ENCODE peak calls at places on chromosomes 3 and 15, in five cellular contexts. Q, G, V, K and W are unnamed samples.

GRCh38 chr3:4708230-4708629 is 215.1 kb downstream of the ITPR1 start:
- DNase-seq in Q (no peak), G (no peak), V (no peak), K (no peak), W (no peak)

GRCh38 chr3:33440328-33440577 is at the start of gene UBP1:
- DNase-seq in Q (no peak), G (no peak), V (no peak), K (no peak), W (no peak)

GRCh38 chr3:85721409-85722145 is 762.8 kb downstream of the CADM2 start:
- DNase-seq in Q (no peak), G (no peak), V (no peak), K (no peak), W (no peak)

GRCh38 chr3:112126501-112126900 is 6.5 kb downstream of the GCSAM start:
- DNase-seq in Q (no peak), G (no peak), V (no peak), K (no peak), W (no peak)

GRCh38 chr3:127734181-127734720 is 61.5 kb downstream of the ABTB1 start:
- DNase-seq in Q (no peak), G (no peak), V (no peak), K (no peak), W (no peak)

GRCh38 chr3:124299831-124300230 is 307.9 kb upstream of the ROPN1 start:
- DNase-seq in Q (no peak), G (no peak), V (no peak), K (no peak), W (no peak)

GRCh38 chr3:135759651-135760050 is 205.9 kb upstream of the PPP2R3A start:
- DNase-seq in Q (no peak), G (no peak), V (no peak), K (no peak), W (no peak)

GRCh38 chr3:62874398-62875102 is 666 bp downstream of the CADPS start:
- DNase-seq in Q (no peak), G (no peak), V (no peak), K (peak; percentile 56), W (no peak)

GRCh38 chr15:91989821-91990220 is 136.3 kb downstream of the SLCO3A1 start:
- DNase-seq in Q (no peak), G (no peak), V (no peak), K (no peak), W (no peak)

GRCh38 chr3:172140499-172141391 is 101.4 kb downstream of the FNDC3B start:
- DNase-seq in Q (no peak), G (no peak), V (no peak), K (no peak), W (peak; percentile 98)

GRCh38 chr15:39095218-39095879 is 485.5 kb upstream of the THBS1 start:
- DNase-seq in Q (no peak), G (no peak), V (no peak), K (no peak), W (no peak)

GRCh38 chr15:72749700-72750099 is 33.9 kb downstream of the ADPGK start:
- DNase-seq in Q (no peak), G (no peak), V (no peak), K (no peak), W (no peak)

GRCh38 chr3:54133196-54133595 is 10.8 kb downstream of the CACNA2D3 start:
- DNase-seq in Q (no peak), G (no peak), V (no peak), K (no peak), W (no peak)

GRCh38 chr3:131223373-131224289 is 157.9 kb upstream of the NUDT16 start:
- DNase-seq in Q (no peak), G (no peak), V (no peak), K (no peak), W (no peak)

GRCh38 chr15:74311734-74312444 is 55.6 kb downstream of the CYP11A1 start:
- DNase-seq in Q (peak; percentile 79), G (peak; percentile 35), V (no peak), K (no peak), W (peak; percentile 34)

GRCh38 chr3:71583569-71584215 is at the start of gene FOXP1:
- DNase-seq in Q (peak; percentile 43), G (peak; percentile 51), V (no peak), K (peak; percentile 82), W (peak; percentile 66)

GRCh38 chr3:99430348-99431134 is 207.9 kb upstream of the COL8A1 start:
- DNase-seq in Q (no peak), G (no peak), V (no peak), K (no peak), W (no peak)

GRCh38 chr3:149771652-149772271 is 19.5 kb upstream of the COMMD2 start:
- DNase-seq in Q (peak; percentile 63), G (peak; percentile 33), V (no peak), K (peak; percentile 79), W (peak; percentile 25)

GRCh38 chr3:196688349-196688748 is 23.7 kb downstream of the CEP19 start:
- DNase-seq in Q (no peak), G (no peak), V (no peak), K (no peak), W (no peak)

GRCh38 chr3:122563717-122564025 is 429 bp downstream of the PARP9 start:
- DNase-seq in Q (no peak), G (no peak), V (no peak), K (no peak), W (no peak)

GRCh38 chr15:51024735-51025453 is 69.8 kb downstream of the TNFAIP8L3 start:
- DNase-seq in Q (no peak), G (no peak), V (no peak), K (no peak), W (no peak)

GRCh38 chr3:180311242-180311641 is 274.5 kb upstream of the PEX5L start:
- DNase-seq in Q (no peak), G (no peak), V (no peak), K (no peak), W (no peak)

GRCh38 chr3:72821170-72821781 is 27.0 kb downstream of the SHQ1 start:
- DNase-seq in Q (no peak), G (no peak), V (no peak), K (no peak), W (no peak)

GRCh38 chr3:76687019-76687418 is 352.9 kb upstream of the ROBO2 start:
- DNase-seq in Q (no peak), G (no peak), V (no peak), K (no peak), W (no peak)

GRCh38 chr15:60840306-60840702 is 361.4 kb upstream of the ICE2 start:
- DNase-seq in Q (no peak), G (no peak), V (no peak), K (no peak), W (no peak)

GRCh38 chr3:110419571-110419970 is 652.0 kb upstream of the NECTIN3 start:
- DNase-seq in Q (no peak), G (no peak), V (no peak), K (no peak), W (no peak)

GRCh38 chr15:64703632-64703959 is 71.8 kb downstream of the RBPMS2 start:
- DNase-seq in Q (no peak), G (no peak), V (no peak), K (no peak), W (no peak)

GRCh38 chr3:136862953-136863352 is 945 bp downstream of the NCK1 start:
- DNase-seq in Q (no peak), G (no peak), V (no peak), K (no peak), W (no peak)

GRCh38 chr3:127013758-127014535 is 31.0 kb downstream of the PLXNA1 start:
- DNase-seq in Q (no peak), G (no peak), V (no peak), K (no peak), W (no peak)

DNA sequence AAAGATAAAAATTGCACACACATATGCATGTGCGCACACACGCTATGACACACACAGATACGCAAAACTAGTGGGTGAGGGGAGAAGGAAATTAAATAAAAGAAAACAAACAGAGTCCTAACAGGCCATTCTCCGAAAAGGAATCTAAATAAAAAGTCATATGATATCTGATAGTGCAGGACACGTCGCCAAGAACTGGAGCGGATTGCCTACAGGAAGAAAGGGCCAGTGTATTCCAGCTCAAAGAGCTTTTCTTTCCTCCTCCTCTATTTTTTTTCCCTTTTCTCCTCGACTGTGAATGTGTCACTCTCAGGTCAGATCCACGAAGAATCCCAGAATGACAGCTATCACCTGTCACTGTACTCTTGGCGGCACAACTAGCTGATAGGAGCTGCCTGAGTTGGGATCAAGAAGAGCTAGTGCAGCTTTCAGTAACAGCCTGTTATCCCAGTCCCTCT is 157.8 kb downstream of the TIGIT start:
- DNase-seq in Q (no peak), G (no peak), V (no peak), K (no peak), W (peak; percentile 3)
- TF ChIP-seq JUND in Q (no peak), G (no peak), V (no peak), K (no peak), W (no peak)

GRCh38 chr15:68303560-68304436 is 26.3 kb downstream of the FEM1B start:
- DNase-seq in Q (no peak), G (no peak), V (no peak), K (peak; percentile 45), W (no peak)

GRCh38 chr15:68303134-68303533 is 25.6 kb downstream of the FEM1B start:
- DNase-seq in Q (no peak), G (no peak), V (no peak), K (no peak), W (no peak)

GRCh38 chr15:68305420-68305871 is 27.9 kb downstream of the FEM1B start:
- DNase-seq in Q (no peak), G (no peak), V (no peak), K (peak; percentile 46), W (no peak)

GRCh38 chr15:68302729-68303128 is 25.2 kb downstream of the FEM1B start:
- DNase-seq in Q (no peak), G (no peak), V (no peak), K (peak; percentile 44), W (no peak)

GRCh38 chr15:68304611-68305337 is 27.2 kb downstream of the FEM1B start:
- DNase-seq in Q (no peak), G (no peak), V (no peak), K (peak; percentile 63), W (no peak)
- TF ChIP-seq ZNF274 in Q (no peak), G (no peak), V (no peak), K (no peak), W (no peak)

GRCh38 chr3:101377796-101378195 is 57.4 kb upstream of the IMPG2 start:
- DNase-seq in Q (no peak), G (no peak), V (no peak), K (no peak), W (no peak)

GRCh38 chr3:101375586-101375985 is 55.2 kb upstream of the IMPG2 start:
- DNase-seq in Q (no peak), G (no peak), V (no peak), K (no peak), W (no peak)

GRCh38 chr3:101381809-101382208 is 61.4 kb upstream of the IMPG2 start:
- DNase-seq in Q (peak; percentile 8), G (peak; percentile 6), V (no peak), K (no peak), W (peak; percentile 23)

GRCh38 chr3:101379695-101380376 is 59.5 kb upstream of the IMPG2 start:
- DNase-seq in Q (no peak), G (no peak), V (peak; percentile 76), K (no peak), W (no peak)

DNA sequence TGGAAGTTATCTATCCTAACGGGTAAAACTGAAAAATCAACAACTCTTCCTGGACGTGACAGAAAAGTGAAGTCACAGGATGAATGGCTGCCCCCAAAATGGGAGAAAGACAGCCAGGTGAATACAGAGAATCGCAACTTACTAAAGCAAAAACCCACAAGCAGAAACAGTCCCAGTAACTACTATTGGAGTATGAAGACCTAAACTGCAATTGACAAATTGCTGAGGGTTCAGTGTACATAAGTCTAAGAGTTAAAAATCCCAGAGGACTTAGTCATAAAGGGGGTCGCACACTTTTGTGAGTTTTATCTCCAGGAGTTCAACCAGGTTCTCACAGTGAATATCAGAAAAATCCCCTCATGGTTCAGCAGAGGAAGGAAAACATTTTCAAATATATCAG is 56.8 kb upstream of the IMPG2 start:
- DNase-seq in Q (no peak), G (no peak), V (peak; percentile 12), K (no peak), W (no peak)
- TF ChIP-seq JUND in Q (no peak), G (no peak), V (no peak), K (no peak), W (no peak)

GRCh38 chr15:41501191-41501917 is 7.7 kb downstream of the ITPKA start:
- DNase-seq in Q (no peak), G (no peak), V (no peak), K (peak; percentile 66), W (no peak)
- TF ChIP-seq ZNF274 in Q (no peak), G (no peak), V (no peak), K (no peak), W (no peak)